ENCODE peak calls at places on chromosome 19, in six cellular contexts. O is prostate gland, U is cardiac muscle cell, R is AG04450, M is K562, L is stomach. Z is an unnamed sample.

GRCh38 chr19:15679089-15679488 is 6.2 kb downstream of the CYP4F12 start:
- DNase-seq in M (no peak), O (no peak), R (no peak), U (no peak), L (no peak), Z (no peak)

GRCh38 chr19:54851353-54851752 is 1.1 kb downstream of the KIR3DL2 start:
- DNase-seq in M (no peak), R (no peak), U (no peak), O (no peak), L (no peak), Z (no peak)

GRCh38 chr19:16903347-16903746 is 14.5 kb downstream of the F2RL3 start:
- DNase-seq in R (no peak), M (no peak), L (no peak), O (no peak), U (no peak), Z (no peak)

GRCh38 chr19:814108-815078 is 7.4 kb downstream of the PLPPR3 start:
- DNase-seq in R (no peak), O (no peak), L (no peak), M (no peak), U (no peak), Z (no peak)

GRCh38 chr19:49503582-49503962 is 7.3 kb downstream of the RPS11 start:
- DNase-seq in O (no peak), L (no peak), R (no peak), U (no peak), M (no peak), Z (no peak)

GRCh38 chr19:40614595-40615411 is 13.6 kb downstream of the LTBP4 start:
- DNase-seq in L (peak), R (peak), U (peak), O (peak), M (peak), Z (peak)

GRCh38 chr19:53875602-53876340 is 6.2 kb upstream of the PRKCG start:
- DNase-seq in R (no peak), O (no peak), U (no peak), L (no peak), M (no peak), Z (no peak)

GRCh38 chr19:34317311-34317927 is 47.6 kb upstream of the GPI start:
- DNase-seq in U (no peak), R (no peak), O (no peak), M (peak), L (no peak), Z (no peak)

GRCh38 chr19:44627631-44628030 is 14.3 kb downstream of the IGSF23 start:
- DNase-seq in R (no peak), M (no peak), O (no peak), L (no peak), U (no peak), Z (no peak)

GRCh38 chr19:50486823-50487515 is 10.3 kb upstream of the GARIN5A start:
- DNase-seq in M (peak), O (no peak), L (no peak), R (no peak), U (peak), Z (peak)

GRCh38 chr19:55116232-55117062 is 990 bp downstream of the PPP1R12C start:
- DNase-seq in M (peak), O (peak), L (peak), U (no peak), R (no peak), Z (peak)

GRCh38 chr19:32808236-32808635 is 61.3 kb downstream of the SLC7A9 start:
- DNase-seq in L (no peak), U (no peak), R (no peak), M (no peak), O (no peak), Z (no peak)

GRCh38 chr19:35037716-35038622 is 3.6 kb upstream of the HPN start:
- DNase-seq in O (no peak), U (no peak), M (no peak), L (no peak), R (no peak), Z (peak)

GRCh38 chr19:577439-578392 is 5.3 kb downstream of the BSG start:
- DNase-seq in L (no peak), U (no peak), M (no peak), R (no peak), O (no peak), Z (no peak)

GRCh38 chr19:35717665-35718344 is at the start of gene KMT2B:
- DNase-seq in L (peak), M (peak), O (no peak), U (peak), R (no peak), Z (no peak)

GRCh38 chr19:47511681-47512080 is 3.2 kb downstream of the NAPA start:
- DNase-seq in M (no peak), L (no peak), O (no peak), U (no peak), R (peak), Z (peak)

GRCh38 chr19:6723108-6723618 is 2.7 kb upstream of the C3 start:
- DNase-seq in U (no peak), O (peak), M (no peak), L (no peak), R (no peak), Z (peak)

GRCh38 chr19:19410553-19411550 is 5.4 kb downstream of the GATAD2A start:
- DNase-seq in O (no peak), M (peak), U (no peak), R (no peak), L (no peak), Z (no peak)

GRCh38 chr19:42075364-42075615 is 676 bp upstream of the ZNF574 start:
- DNase-seq in U (no peak), R (no peak), L (no peak), M (no peak), O (no peak), Z (no peak)

GRCh38 chr19:32230441-32230840 is 115.0 kb upstream of the ZNF507 start:
- DNase-seq in M (no peak), U (no peak), L (no peak), R (no peak), O (no peak), Z (no peak)

GRCh38 chr19:18650468-18651001 is 13.7 kb downstream of the KLHL26 start:
- DNase-seq in R (peak), L (peak), M (peak), O (no peak), U (no peak), Z (peak)

GRCh38 chr19:18029617-18030338 is 21.8 kb downstream of the ARRDC2 start:
- DNase-seq in M (no peak), L (peak), U (no peak), R (no peak), O (no peak), Z (no peak)

GRCh38 chr19:18172331-18173053 is 1.1 kb upstream of the IFI30 start:
- DNase-seq in U (no peak), M (no peak), L (no peak), O (no peak), R (no peak), Z (no peak)

GRCh38 chr19:2661615-2662014 is 40.9 kb downstream of the GNG7 start:
- DNase-seq in O (no peak), L (no peak), M (no peak), R (no peak), U (no peak), Z (no peak)
- TF ChIP-seq CTCF in O (no peak), L (no peak), M (peak), R (no peak), U (no peak), Z (no peak)

GRCh38 chr19:45667620-45668341 is at the start of gene GIPR:
- DNase-seq in U (peak), O (no peak), L (peak), R (no peak), M (peak), Z (no peak)
- H3K4me3 ChIP-seq in U (peak), O (peak), L (peak), R (peak), M (peak), Z (peak)

GRCh38 chr19:14023404-14024235 is 4.3 kb upstream of the RLN3 start:
- DNase-seq in U (peak), R (no peak), M (peak), O (no peak), L (peak), Z (peak)
- TF ChIP-seq CTCF in U (peak), R (peak), M (peak), O (no peak), L (peak), Z (peak)

GRCh38 chr19:4969292-4969771 is 419 bp downstream of the KDM4B start:
- DNase-seq in U (no peak), M (no peak), L (no peak), R (no peak), O (no peak), Z (no peak)

GRCh38 chr19:4968462-4969291 is at the start of gene KDM4B:
- DNase-seq in O (peak), L (peak), R (peak), M (peak), U (peak), Z (peak)

GRCh38 chr19:4966591-4966990 is 2.3 kb upstream of the KDM4B start:
- DNase-seq in L (no peak), M (no peak), U (no peak), R (no peak), O (no peak), Z (no peak)

GRCh38 chr19:4969772-4970531 is 1.0 kb downstream of the KDM4B start:
- DNase-seq in L (no peak), O (no peak), U (peak), M (no peak), R (no peak), Z (peak)

GRCh38 chr19:4967738-4968461 is 1.0 kb upstream of the KDM4B start:
- DNase-seq in M (no peak), O (no peak), R (no peak), U (no peak), L (no peak), Z (peak)
- H3K4me3 ChIP-seq in M (peak), O (peak), R (peak), U (peak), L (peak), Z (peak)

GRCh38 chr19:29528350-29528945 is 2.7 kb downstream of the VSTM2B start:
- DNase-seq in L (no peak), U (peak), R (peak), O (no peak), M (peak), Z (peak)
- TF ChIP-seq CTCF in L (peak), U (peak), R (peak), O (peak), M (peak), Z (peak)